ENCODE peak calls at places on chromosomes 5 and 9, in seven cellular contexts. T, V, O, C, F, S and Y are unnamed samples.

GRCh38 chr9:135885100-135885853 is 22.1 kb downstream of the CAMSAP1 start:
- DNase-seq in T (no peak), V (no peak), O (no peak), C (peak; percentile 41), S (peak; percentile 47), F (peak; percentile 50), Y (no peak)

GRCh38 chr9:136881691-136882108 is 4.6 kb upstream of the TRAF2 start:
- DNase-seq in C (peak; percentile 86), S (peak; percentile 57), O (peak; percentile 38), T (no peak), F (peak; percentile 57), V (no peak), Y (no peak)

GRCh38 chr5:466661-467310 is 23.8 kb downstream of the EXOC3 start:
- DNase-seq in C (no peak), F (no peak), V (no peak), T (peak; percentile 59), S (no peak), O (no peak), Y (no peak)

GRCh38 chr5:67341478-67341877 is 144.9 kb upstream of the CD180 start:
- DNase-seq in F (no peak), S (no peak), C (no peak), V (no peak), O (no peak), T (no peak), Y (no peak)

GRCh38 chr5:41921874-41922273 is 3.2 kb upstream of the FBXO4 start:
- DNase-seq in S (no peak), F (peak; percentile 49), V (no peak), O (no peak), C (no peak), T (no peak), Y (no peak)

GRCh38 chr5:178298283-178298807 is 65.7 kb upstream of the PHYKPL start:
- DNase-seq in V (no peak), C (no peak), F (no peak), T (peak; percentile 13), O (no peak), S (no peak), Y (no peak)

GRCh38 chr5:2338686-2339085 is 412.8 kb downstream of the IRX2 start:
- DNase-seq in S (no peak), O (no peak), T (no peak), F (no peak), C (no peak), V (no peak), Y (no peak)

GRCh38 chr9:20621553-20622329 is 558 bp downstream of the MLLT3 start:
- DNase-seq in F (peak; percentile 67), S (peak; percentile 73), C (peak; percentile 85), T (peak; percentile 87), V (peak; percentile 75), O (peak; percentile 65), Y (peak; percentile 69)

GRCh38 chr9:33135086-33135958 is 31.8 kb downstream of the B4GALT1 start:
- DNase-seq in C (no peak), T (peak; percentile 54), V (no peak), O (no peak), S (no peak), F (peak; percentile 37), Y (no peak)

GRCh38 chr5:55821731-55822512 is 29.2 kb upstream of the IL31RA start:
- DNase-seq in S (peak; percentile 19), T (no peak), C (no peak), V (no peak), F (peak; percentile 30), O (no peak), Y (no peak)